ENCODE peak calls at places on chromosomes 2 and 18, in seven cellular contexts. One of them, this sample, is unnamed.
A peak's percentile ranks its signal among the peaks of the same experiment; 100 is the strongest.

GRCh38 chr2:37616674-37616999 is 54.8 kb downstream of the CDC42EP3 start:
- DNase-seq in NB4: no peak
- DNase-seq in A549: no peak
- DNase-seq in HCT116: no peak
- DNase-seq in GM12878: no peak
- DNase-seq in K562: peak; percentile 62
- DNase-seq in endothelial cell of umbilical vein: no peak
- DNase-seq in this sample: no peak

GRCh38 chr2:8263931-8264330 is 417.9 kb upstream of the ID2 start:
- DNase-seq in NB4: no peak
- DNase-seq in A549: no peak
- DNase-seq in HCT116: no peak
- DNase-seq in GM12878: no peak
- DNase-seq in K562: no peak
- DNase-seq in endothelial cell of umbilical vein: no peak
- DNase-seq in this sample: no peak

GRCh38 chr2:1837022-1837421 is 92.7 kb upstream of the PXDN start:
- DNase-seq in NB4: no peak
- DNase-seq in A549: no peak
- DNase-seq in HCT116: no peak
- DNase-seq in GM12878: no peak
- DNase-seq in K562: no peak
- DNase-seq in endothelial cell of umbilical vein: no peak
- DNase-seq in this sample: no peak

GRCh38 chr2:169478339-169478738 is 955 bp upstream of the BBS5 start:
- DNase-seq in NB4: peak; percentile 5
- DNase-seq in A549: no peak
- DNase-seq in HCT116: no peak
- DNase-seq in GM12878: no peak
- DNase-seq in K562: no peak
- DNase-seq in endothelial cell of umbilical vein: peak; percentile 80
- DNase-seq in this sample: no peak

GRCh38 chr2:239066597-239066996 is 218.7 kb downstream of the TWIST2 start:
- DNase-seq in NB4: no peak
- DNase-seq in A549: no peak
- DNase-seq in HCT116: no peak
- DNase-seq in GM12878: no peak
- DNase-seq in K562: no peak
- DNase-seq in endothelial cell of umbilical vein: no peak
- DNase-seq in this sample: no peak

GRCh38 chr2:240149943-240150784 is 9.7 kb upstream of the OTOS start:
- DNase-seq in NB4: peak; percentile 42
- DNase-seq in A549: peak; percentile 71
- DNase-seq in HCT116: peak; percentile 33
- DNase-seq in GM12878: no peak
- DNase-seq in K562: peak; percentile 37
- DNase-seq in endothelial cell of umbilical vein: peak; percentile 22
- DNase-seq in this sample: peak; percentile 88

GRCh38 chr18:5237083-5237722 is 40.1 kb upstream of the AKAIN1 start:
- DNase-seq in NB4: peak; percentile 0
- DNase-seq in A549: no peak
- DNase-seq in HCT116: no peak
- DNase-seq in GM12878: no peak
- DNase-seq in K562: peak; percentile 51
- DNase-seq in endothelial cell of umbilical vein: no peak
- DNase-seq in this sample: no peak

GRCh38 chr18:40813116-40813515 is 1141.9 kb upstream of the PIK3C3 start:
- DNase-seq in NB4: no peak
- DNase-seq in A549: no peak
- DNase-seq in HCT116: no peak
- DNase-seq in GM12878: no peak
- DNase-seq in K562: no peak
- DNase-seq in endothelial cell of umbilical vein: no peak
- DNase-seq in this sample: no peak

GRCh38 chr2:121187351-121187921 is 97.6 kb downstream of the TFCP2L1 start:
- DNase-seq in NB4: no peak
- DNase-seq in A549: no peak
- DNase-seq in HCT116: no peak
- DNase-seq in GM12878: no peak
- DNase-seq in K562: no peak
- DNase-seq in endothelial cell of umbilical vein: no peak
- DNase-seq in this sample: no peak

GRCh38 chr2:235935773-235936172 is 232.4 kb downstream of the GBX2 start:
- DNase-seq in NB4: no peak
- DNase-seq in A549: no peak
- DNase-seq in HCT116: no peak
- DNase-seq in GM12878: no peak
- DNase-seq in K562: no peak
- DNase-seq in endothelial cell of umbilical vein: no peak
- DNase-seq in this sample: no peak

GRCh38 chr2:128325665-128326181 is 7.1 kb upstream of the HS6ST1 start:
- DNase-seq in NB4: no peak
- DNase-seq in A549: no peak
- DNase-seq in HCT116: no peak
- DNase-seq in GM12878: no peak
- DNase-seq in K562: no peak
- DNase-seq in endothelial cell of umbilical vein: no peak
- DNase-seq in this sample: peak; percentile 49

GRCh38 chr2:128323501-128323931 is 4.8 kb upstream of the HS6ST1 start:
- DNase-seq in NB4: peak; percentile 18
- DNase-seq in A549: no peak
- DNase-seq in HCT116: no peak
- DNase-seq in GM12878: no peak
- DNase-seq in K562: no peak
- DNase-seq in endothelial cell of umbilical vein: no peak
- DNase-seq in this sample: no peak

GRCh38 chr2:128324897-128325410 is 6.3 kb upstream of the HS6ST1 start:
- DNase-seq in NB4: no peak
- DNase-seq in A549: no peak
- DNase-seq in HCT116: no peak
- DNase-seq in GM12878: no peak
- DNase-seq in K562: no peak
- DNase-seq in endothelial cell of umbilical vein: no peak
- DNase-seq in this sample: no peak

GRCh38 chr2:128322651-128323491 is 4.2 kb upstream of the HS6ST1 start:
- DNase-seq in NB4: peak; percentile 44
- DNase-seq in A549: no peak
- DNase-seq in HCT116: no peak
- DNase-seq in GM12878: no peak
- DNase-seq in K562: no peak
- DNase-seq in endothelial cell of umbilical vein: no peak
- DNase-seq in this sample: peak; percentile 49

DNA sequence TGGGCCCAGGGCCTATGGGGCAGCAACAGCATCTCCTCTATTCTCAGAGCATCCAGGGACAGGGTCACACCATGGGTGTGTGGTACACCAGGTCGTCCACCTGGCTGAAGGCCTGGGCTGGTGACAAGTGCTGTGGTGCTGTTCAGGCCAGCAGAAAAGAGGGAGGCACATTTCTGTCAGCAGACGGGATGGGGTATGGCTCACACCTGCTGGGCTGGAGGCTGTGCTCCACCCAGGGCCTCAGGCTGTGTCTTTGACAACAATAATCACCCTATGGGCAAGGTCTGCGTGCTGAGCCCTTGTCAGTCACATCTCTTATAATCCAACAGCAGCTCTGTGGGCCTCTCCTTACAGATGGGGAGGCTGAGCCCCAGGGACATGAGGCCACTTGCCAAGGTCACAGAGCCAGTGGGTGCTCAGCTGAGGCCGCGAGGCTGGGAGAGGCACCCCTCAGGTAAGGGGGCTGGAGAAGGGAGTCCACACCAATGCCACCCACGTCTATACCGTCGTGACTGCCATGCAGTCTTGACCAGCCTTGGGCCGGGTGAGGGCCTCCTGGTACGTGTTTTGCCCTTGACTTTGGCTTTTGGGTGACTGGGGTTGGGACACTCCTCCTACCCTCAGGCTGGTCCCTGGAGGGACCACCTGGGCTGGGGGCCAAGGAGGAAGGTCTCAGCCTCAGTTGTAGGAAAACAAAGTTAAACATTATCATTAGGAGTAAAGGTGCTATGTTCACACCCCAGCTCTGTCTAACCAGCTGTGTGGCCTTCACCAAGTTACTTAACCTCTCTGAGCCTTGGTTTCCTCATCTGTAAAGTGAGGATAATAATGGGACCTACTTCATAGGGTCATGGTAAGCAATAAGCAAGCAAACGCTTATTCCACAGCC is 5.6 kb upstream of the HS6ST1 start:
- DNase-seq in NB4: no peak
- DNase-seq in A549: no peak
- DNase-seq in HCT116: no peak
- DNase-seq in GM12878: no peak
- DNase-seq in K562: no peak
- DNase-seq in endothelial cell of umbilical vein: no peak
- DNase-seq in this sample: no peak
- TF ChIP-seq MAX in NB4: no peak
- TF ChIP-seq MAX in A549: no peak
- TF ChIP-seq MAX in HCT116: no peak
- TF ChIP-seq MAX in GM12878: no peak
- TF ChIP-seq MAX in K562: no peak
- TF ChIP-seq MAX in endothelial cell of umbilical vein: no peak
- TF ChIP-seq MAX in this sample: no peak

GRCh38 chr18:22639026-22639463 is 221.3 kb upstream of the CTAGE1 start:
- DNase-seq in NB4: no peak
- DNase-seq in A549: peak; percentile 17
- DNase-seq in HCT116: no peak
- DNase-seq in GM12878: no peak
- DNase-seq in K562: no peak
- DNase-seq in endothelial cell of umbilical vein: no peak
- DNase-seq in this sample: no peak
- TF ChIP-seq MAX in NB4: no peak
- TF ChIP-seq MAX in A549: peak; percentile 35
- TF ChIP-seq MAX in HCT116: no peak
- TF ChIP-seq MAX in GM12878: no peak
- TF ChIP-seq MAX in K562: no peak
- TF ChIP-seq MAX in endothelial cell of umbilical vein: no peak
- TF ChIP-seq MAX in this sample: no peak

GRCh38 chr2:10650746-10651145 is 39.0 kb downstream of the NOL10 start:
- DNase-seq in NB4: no peak
- DNase-seq in A549: no peak
- DNase-seq in HCT116: no peak
- DNase-seq in GM12878: no peak
- DNase-seq in K562: no peak
- DNase-seq in endothelial cell of umbilical vein: no peak
- DNase-seq in this sample: no peak

GRCh38 chr2:10658041-10658913 is 31.5 kb downstream of the NOL10 start:
- DNase-seq in NB4: no peak
- DNase-seq in A549: no peak
- DNase-seq in HCT116: peak; percentile 29
- DNase-seq in GM12878: no peak
- DNase-seq in K562: no peak
- DNase-seq in endothelial cell of umbilical vein: no peak
- DNase-seq in this sample: no peak

GRCh38 chr2:10655074-10655840 is 34.5 kb downstream of the NOL10 start:
- DNase-seq in NB4: no peak
- DNase-seq in A549: no peak
- DNase-seq in HCT116: no peak
- DNase-seq in GM12878: no peak
- DNase-seq in K562: no peak
- DNase-seq in endothelial cell of umbilical vein: no peak
- DNase-seq in this sample: no peak

GRCh38 chr2:10655841-10656225 is 33.9 kb downstream of the NOL10 start:
- DNase-seq in NB4: no peak
- DNase-seq in A549: no peak
- DNase-seq in HCT116: no peak
- DNase-seq in GM12878: no peak
- DNase-seq in K562: no peak
- DNase-seq in endothelial cell of umbilical vein: no peak
- DNase-seq in this sample: no peak

GRCh38 chr2:10654069-10654468 is 35.7 kb downstream of the NOL10 start:
- DNase-seq in NB4: peak; percentile 26
- DNase-seq in A549: no peak
- DNase-seq in HCT116: peak; percentile 76
- DNase-seq in GM12878: no peak
- DNase-seq in K562: no peak
- DNase-seq in endothelial cell of umbilical vein: peak; percentile 57
- DNase-seq in this sample: no peak
- TF ChIP-seq MAX in NB4: no peak
- TF ChIP-seq MAX in A549: no peak
- TF ChIP-seq MAX in HCT116: peak; percentile 86
- TF ChIP-seq MAX in GM12878: no peak
- TF ChIP-seq MAX in K562: no peak
- TF ChIP-seq MAX in endothelial cell of umbilical vein: no peak
- TF ChIP-seq MAX in this sample: no peak

GRCh38 chr2:41197781-41198180 is 745.9 kb upstream of the SLC8A1 start:
- DNase-seq in NB4: no peak
- DNase-seq in A549: no peak
- DNase-seq in HCT116: no peak
- DNase-seq in GM12878: no peak
- DNase-seq in K562: no peak
- DNase-seq in endothelial cell of umbilical vein: peak; percentile 23
- DNase-seq in this sample: no peak

GRCh38 chr2:41199320-41199719 is 747.4 kb upstream of the SLC8A1 start:
- DNase-seq in NB4: no peak
- DNase-seq in A549: no peak
- DNase-seq in HCT116: no peak
- DNase-seq in GM12878: no peak
- DNase-seq in K562: no peak
- DNase-seq in endothelial cell of umbilical vein: no peak
- DNase-seq in this sample: no peak

DNA sequence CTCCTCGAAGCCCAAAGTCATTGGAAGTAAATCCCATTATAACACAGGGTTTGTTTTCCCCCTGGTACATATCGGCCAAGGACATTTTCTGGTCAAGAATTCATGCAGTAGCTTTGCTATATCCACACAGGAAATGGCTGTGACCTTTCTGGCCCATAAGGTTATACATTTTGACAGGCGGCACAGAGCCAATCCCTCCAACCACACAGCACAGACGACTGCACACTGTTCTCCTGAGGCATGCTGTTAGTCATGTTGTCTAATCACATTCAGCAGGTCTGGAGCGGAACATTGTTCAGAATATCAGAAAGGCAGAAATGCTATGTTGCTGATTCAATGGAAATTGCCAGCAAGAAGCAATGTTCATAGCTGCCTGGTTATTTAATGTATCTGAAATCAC is 742.3 kb upstream of the SLC8A1 start:
- DNase-seq in NB4: no peak
- DNase-seq in A549: no peak
- DNase-seq in HCT116: no peak
- DNase-seq in GM12878: no peak
- DNase-seq in K562: no peak
- DNase-seq in endothelial cell of umbilical vein: peak; percentile 94
- DNase-seq in this sample: peak; percentile 27
- TF ChIP-seq MAX in NB4: no peak
- TF ChIP-seq MAX in A549: no peak
- TF ChIP-seq MAX in HCT116: no peak
- TF ChIP-seq MAX in GM12878: no peak
- TF ChIP-seq MAX in K562: no peak
- TF ChIP-seq MAX in endothelial cell of umbilical vein: no peak
- TF ChIP-seq MAX in this sample: no peak

This sample was measured in SK-N-SH.